ENCODE peak calls at places on chromosomes 2 and 18, in six cellular contexts. C is HCT116, E is K562, X is HepG2, Z is H1, J is GM12878. F is an unnamed sample.

GRCh38 chr2:39732492-39732891 is 46.6 kb downstream of the THUMPD2 start:
- DNase-seq in C (no peak), E (no peak), X (no peak), Z (no peak), J (no peak), F (no peak)

GRCh38 chr18:76667603-76668002 is 154.8 kb upstream of the ZNF236 start:
- DNase-seq in C (no peak), E (no peak), X (no peak), Z (no peak), J (no peak), F (no peak)

GRCh38 chr2:20504174-20504573 is 57.3 kb downstream of the RHOB start:
- DNase-seq in C (no peak), E (no peak), X (no peak), Z (no peak), J (no peak), F (no peak)

GRCh38 chr18:75087119-75088020 is 121.6 kb downstream of the PTGR3 start:
- DNase-seq in C (no peak), E (no peak), X (no peak), Z (no peak), J (no peak), F (no peak)

GRCh38 chr2:151855111-151855510 is 26.9 kb upstream of the ARL5A start:
- DNase-seq in C (no peak), E (no peak), X (no peak), Z (no peak), J (no peak), F (no peak)

GRCh38 chr2:159064446-159065301 is 96.2 kb downstream of the TANC1 start:
- DNase-seq in C (no peak), E (no peak), X (peak; percentile 40), Z (no peak), J (no peak), F (peak; percentile 22)

GRCh38 chr2:60347781-60348180 is 205.7 kb downstream of the BCL11A start:
- DNase-seq in C (no peak), E (no peak), X (no peak), Z (peak; percentile 19), J (no peak), F (no peak)

GRCh38 chr2:239694487-239694886 is 293.7 kb upstream of the HDAC4 start:
- DNase-seq in C (no peak), E (no peak), X (no peak), Z (no peak), J (no peak), F (no peak)

GRCh38 chr2:223058952-223059716 is 7.1 kb downstream of the KCNE4 start:
- DNase-seq in C (no peak), E (peak; percentile 50), X (peak; percentile 27), Z (no peak), J (no peak), F (no peak)

GRCh38 chr2:240156435-240157146 is 16.1 kb upstream of the OTOS start:
- DNase-seq in C (no peak), E (no peak), X (no peak), Z (no peak), J (no peak), F (no peak)

GRCh38 chr2:234968633-234969328 is 17.0 kb downstream of the SH3BP4 start:
- DNase-seq in C (no peak), E (no peak), X (no peak), Z (no peak), J (no peak), F (no peak)

GRCh38 chr18:13500891-13501887 is 225.2 kb downstream of the FAM210A start:
- DNase-seq in C (no peak), E (no peak), X (no peak), Z (no peak), J (no peak), F (no peak)

GRCh38 chr18:74499633-74500032 is 3.5 kb downstream of the CNDP2 start:
- DNase-seq in C (no peak), E (peak; percentile 40), X (no peak), Z (no peak), J (peak; percentile 37), F (no peak)

GRCh38 chr2:78201064-78201575 is 678.9 kb upstream of the LRRTM4 start:
- DNase-seq in C (no peak), E (no peak), X (no peak), Z (no peak), J (no peak), F (no peak)

GRCh38 chr2:166135152-166135848 is 7.5 kb upstream of the SCN1A start:
- DNase-seq in C (no peak), E (no peak), X (peak; percentile 85), Z (no peak), J (no peak), F (no peak)

GRCh38 chr2:74436804-74437695 is 4.7 kb downstream of the RTKN start:
- DNase-seq in C (no peak), E (peak; percentile 43), X (no peak), Z (no peak), J (no peak), F (no peak)

GRCh38 chr2:23905155-23905554 is 21.8 kb downstream of the ATAD2B start:
- DNase-seq in C (no peak), E (no peak), X (peak; percentile 17), Z (no peak), J (no peak), F (no peak)

GRCh38 chr2:215845839-215846586 is 167.3 kb downstream of the MREG start:
- DNase-seq in C (no peak), E (no peak), X (no peak), Z (no peak), J (peak; percentile 47), F (no peak)

GRCh38 chr2:142130111-142131015 is 453 bp downstream of the LRP1B start:
- DNase-seq in C (peak; percentile 8), E (no peak), X (peak; percentile 15), Z (peak; percentile 25), J (no peak), F (peak; percentile 55)

GRCh38 chr18:73756256-73757091 is 391.2 kb downstream of the FBXO15 start:
- DNase-seq in C (no peak), E (no peak), X (no peak), Z (no peak), J (no peak), F (no peak)

GRCh38 chr2:197037863-197038398 is 111.4 kb upstream of the PGAP1 start:
- DNase-seq in C (no peak), E (no peak), X (no peak), Z (no peak), J (no peak), F (no peak)

GRCh38 chr2:69059731-69060290 is 46.8 kb downstream of the ANTXR1 start:
- DNase-seq in C (no peak), E (no peak), X (no peak), Z (no peak), J (no peak), F (no peak)

DNA sequence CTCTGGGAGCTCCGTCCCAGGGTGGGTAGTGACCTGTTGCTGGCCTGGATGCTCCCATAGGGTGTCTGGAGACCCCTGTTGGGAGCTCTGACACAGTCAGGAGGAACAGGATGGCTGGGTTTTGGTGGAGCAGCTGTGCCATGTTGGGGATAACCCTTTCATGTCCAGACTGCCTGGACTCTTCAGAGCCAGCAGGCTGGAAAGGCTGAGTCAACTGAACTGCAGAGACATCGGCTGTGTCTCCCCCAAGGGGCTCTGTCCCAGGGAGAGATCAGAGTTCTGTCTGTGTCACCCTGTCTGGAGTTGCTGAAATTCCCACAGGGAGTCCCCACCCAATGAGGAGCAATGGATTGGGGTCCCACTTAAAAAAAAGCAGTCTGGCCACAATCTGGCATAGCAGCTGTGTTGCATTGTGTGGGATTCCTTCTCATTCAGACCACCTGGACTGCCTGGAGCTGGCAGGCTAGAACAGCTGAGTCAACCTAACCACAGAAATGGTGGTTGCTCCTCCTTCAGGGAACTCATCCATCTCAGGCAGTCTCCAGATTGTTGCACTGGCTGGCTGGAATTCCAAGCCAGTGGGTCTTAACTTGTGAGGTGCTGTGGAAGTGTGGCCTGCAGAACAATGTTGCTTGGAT is 37.2 kb downstream of the AGPS start:
- DNase-seq in C (no peak), E (no peak), X (no peak), Z (no peak), J (no peak), F (no peak)
- H3K79me2 ChIP-seq in C (peaks cover 88% of the 10 kb centered on the region), E (peaks cover 77% of the 10 kb centered on the region), X (peaks cover 95% of the 10 kb centered on the region), Z (no peaks in the 10 kb centered on the region), J (no peaks in the 10 kb centered on the region), F (peaks cover 95% of the 10 kb centered on the region)

GRCh38 chr2:9308186-9308955 is 101.8 kb downstream of the ASAP2 start:
- DNase-seq in C (no peak), E (no peak), X (no peak), Z (no peak), J (no peak), F (no peak)

GRCh38 chr2:9309147-9309546 is 102.5 kb downstream of the ASAP2 start:
- DNase-seq in C (no peak), E (no peak), X (no peak), Z (no peak), J (no peak), F (no peak)

GRCh38 chr2:9307505-9307904 is 100.9 kb downstream of the ASAP2 start:
- DNase-seq in C (no peak), E (no peak), X (no peak), Z (no peak), J (no peak), F (no peak)

GRCh38 chr2:9303528-9304225 is 97.1 kb downstream of the ASAP2 start:
- DNase-seq in C (no peak), E (no peak), X (no peak), Z (no peak), J (no peak), F (no peak)

GRCh38 chr2:9306910-9307309 is 100.3 kb downstream of the ASAP2 start:
- DNase-seq in C (no peak), E (no peak), X (no peak), Z (no peak), J (no peak), F (no peak)
- TF ChIP-seq JUND in C (no peak), E (no peak), X (no peak), Z (no peak), J (no peak), F (no peak)

DNA sequence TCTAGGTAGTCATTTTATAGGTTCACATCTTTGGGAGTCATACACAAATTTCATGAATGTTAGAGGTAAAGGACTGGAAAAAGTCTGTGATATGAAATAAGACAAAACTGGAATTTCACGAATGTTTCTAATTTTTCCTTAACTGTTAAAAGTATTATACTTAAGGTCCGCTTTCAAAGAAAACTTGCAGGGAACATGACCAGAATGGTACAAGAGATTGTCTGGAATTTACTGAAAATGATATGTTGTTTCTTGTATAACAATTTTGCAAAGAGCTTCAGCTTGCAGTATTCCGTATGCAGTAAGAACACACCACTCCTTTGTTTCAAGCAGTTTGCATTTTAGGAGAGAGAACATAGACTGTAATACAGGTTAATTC is 1.6 kb downstream of the DDX1 start:
- DNase-seq in C (no peak), E (no peak), X (no peak), Z (no peak), J (no peak), F (no peak)
- H3K79me2 ChIP-seq in C (peaks cover 48% of the 10 kb centered on the region), E (peaks cover 68% of the 10 kb centered on the region), X (peaks cover 46% of the 10 kb centered on the region), Z (peaks cover 8% of the 10 kb centered on the region), J (peaks cover 32% of the 10 kb centered on the region), F (peaks cover 43% of the 10 kb centered on the region)

GRCh38 chr2:95273911-95274290 is 348 bp upstream of the PROM2 start:
- DNase-seq in C (no peak), E (no peak), X (no peak), Z (no peak), J (no peak), F (no peak)

GRCh38 chr2:95272781-95273180 is 1.5 kb upstream of the PROM2 start:
- DNase-seq in C (no peak), E (no peak), X (no peak), Z (no peak), J (no peak), F (no peak)

GRCh38 chr2:95275601-95276243 is 1.5 kb downstream of the PROM2 start:
- DNase-seq in C (no peak), E (no peak), X (no peak), Z (no peak), J (no peak), F (no peak)

GRCh38 chr2:95275151-95275515 is 884 bp downstream of the PROM2 start:
- DNase-seq in C (no peak), E (no peak), X (no peak), Z (no peak), J (no peak), F (no peak)

GRCh38 chr2:95274291-95275150 is at the start of gene PROM2:
- DNase-seq in C (peak; percentile 27), E (no peak), X (no peak), Z (no peak), J (no peak), F (no peak)
- TF ChIP-seq JUND in C (no peak), E (no peak), X (no peak), Z (no peak), J (no peak), F (no peak)